ENCODE peak calls at places on chromosomes 16 and 17, in seven cellular contexts. X is Peyer's patch, U is nephron progenitor cell, J is AG04449, Y is AG10803, C is neural progenitor cell, L is BE2C. K is an unnamed sample.

GRCh38 chr17:58513391-58513912 is 986 bp downstream of the MTMR4 start:
- DNase-seq in U (no peak), X (no peak), J (no peak), L (no peak), C (peak), Y (no peak), K (no peak)

GRCh38 chr16:2776500-2777139 is 460 bp downstream of the ELOB start:
- DNase-seq in U (no peak), L (no peak), C (peak), J (no peak), X (no peak), Y (no peak), K (no peak)

GRCh38 chr17:38815576-38816193 is 9.4 kb downstream of the CWC25 start:
- DNase-seq in J (no peak), Y (peak), C (no peak), L (no peak), X (no peak), U (no peak), K (no peak)

GRCh38 chr16:57537596-57538234 is 1.3 kb upstream of the CCDC102A start:
- DNase-seq in X (no peak), Y (no peak), L (no peak), J (no peak), C (no peak), U (no peak), K (no peak)

GRCh38 chr17:57006040-57006439 is 28.1 kb downstream of the SCPEP1 start:
- DNase-seq in J (no peak), L (no peak), Y (no peak), X (no peak), C (no peak), U (no peak), K (no peak)

GRCh38 chr17:10197362-10197720 is 1.1 kb downstream of the GAS7 start:
- DNase-seq in J (no peak), C (peak), L (no peak), U (no peak), Y (no peak), X (no peak), K (no peak)

GRCh38 chr16:66924527-66925321 is 611 bp downstream of the RRAD start:
- DNase-seq in C (peak), J (no peak), X (peak), U (peak), Y (no peak), L (peak), K (peak)

GRCh38 chr16:27770271-27771196 is 220.6 kb downstream of the KATNIP start:
- DNase-seq in L (no peak), X (peak), J (no peak), Y (no peak), C (no peak), U (no peak), K (no peak)

GRCh38 chr16:61721561-61721960 is 314.7 kb downstream of the CDH8 start:
- DNase-seq in J (no peak), Y (no peak), L (no peak), U (no peak), C (no peak), X (no peak), K (no peak)

GRCh38 chr17:7611635-7612293 is 2.9 kb downstream of the FXR2 start:
- DNase-seq in U (no peak), Y (no peak), X (no peak), C (no peak), J (no peak), L (no peak), K (no peak)
- TF ChIP-seq CTCF in U (no peak), Y (no peak), X (no peak), C (no peak), J (no peak), L (no peak), K (no peak)

GRCh38 chr17:46162871-46163270 is 30.4 kb downstream of the KANSL1 start:
- DNase-seq in C (no peak), J (no peak), Y (no peak), L (no peak), X (no peak), U (no peak), K (no peak)
- TF ChIP-seq CTCF in C (no peak), J (no peak), Y (no peak), L (no peak), X (no peak), U (no peak), K (no peak)

GRCh38 chr16:88437367-88437964 is 15.6 kb upstream of the ZFPM1 start:
- DNase-seq in X (peak), L (peak), J (no peak), U (peak), Y (no peak), C (peak), K (peak)
- TF ChIP-seq CTCF in X (peak), L (peak), J (peak), U (peak), Y (peak), C (peak), K (peak)

GRCh38 chr17:4815043-4815675 is 8.2 kb downstream of the PLD2 start:
- DNase-seq in U (no peak), X (no peak), C (no peak), J (no peak), Y (no peak), L (no peak), K (no peak)
- TF ChIP-seq CTCF in U (peak), X (peak), C (peak), J (peak), Y (peak), L (peak), K (peak)

GRCh38 chr17:44095647-44096496 is 25.3 kb downstream of the G6PC3 start:
- DNase-seq in X (no peak), U (peak), L (peak), J (no peak), C (peak), Y (peak), K (peak)
- TF ChIP-seq CTCF in X (no peak), U (no peak), L (peak), J (peak), C (no peak), Y (peak), K (no peak)

GRCh38 chr16:8607214-8607613 is 14.3 kb upstream of the METTL22 start:
- DNase-seq in L (no peak), U (no peak), Y (no peak), X (no peak), J (no peak), C (no peak), K (no peak)

GRCh38 chr16:8611122-8611521 is 10.4 kb upstream of the METTL22 start:
- DNase-seq in C (no peak), Y (no peak), L (no peak), U (no peak), X (no peak), J (no peak), K (no peak)

GRCh38 chr16:8614435-8615029 is 7.0 kb upstream of the METTL22 start:
- DNase-seq in J (no peak), X (no peak), L (no peak), U (no peak), C (no peak), Y (no peak), K (no peak)

GRCh38 chr16:8611886-8612595 is 9.5 kb upstream of the METTL22 start:
- DNase-seq in U (no peak), X (no peak), L (no peak), C (no peak), J (no peak), Y (no peak), K (no peak)
- TF ChIP-seq CTCF in U (no peak), X (no peak), L (no peak), C (no peak), J (no peak), Y (no peak), K (no peak)

DNA sequence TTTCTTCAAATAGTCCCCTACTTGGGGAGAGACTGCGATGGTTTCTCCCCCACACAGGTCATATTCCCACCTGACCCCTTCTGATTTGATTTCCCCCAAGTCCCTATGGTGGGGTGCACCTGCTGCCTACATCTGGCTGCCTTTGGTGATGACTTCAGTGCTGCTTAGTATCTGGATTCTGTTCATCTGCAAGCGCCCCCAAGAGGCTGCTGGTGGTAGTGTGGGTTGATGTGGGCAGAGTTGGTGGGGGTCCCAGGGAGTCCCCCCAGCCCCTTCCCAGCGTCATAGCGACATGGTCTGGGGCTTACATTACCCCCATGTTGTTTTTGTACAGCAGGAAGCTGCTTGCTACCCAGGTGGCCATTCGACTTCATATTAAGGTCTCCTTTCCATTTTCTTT is 99.2 kb downstream of the NTN1 start:
- DNase-seq in J (no peak), L (no peak), Y (no peak), C (peak), X (no peak), U (peak), K (no peak)
- TF ChIP-seq CTCF in J (no peak), L (no peak), Y (peak), C (peak), X (no peak), U (no peak), K (peak)